ENCODE peak calls at places on chromosomes 5 and 9, in nine cellular contexts. I is LoVo; R is activated naive CD4-positive, alpha-beta T cell treated with anti-CD3 and anti-CD28 coated beads, Interleukin-2, amount 10 ng/mL, durations not matched to agents 7 days and 5 days; V is neuronal stem cell; P is CD8-positive, alpha-beta T cell; Z is iPS-NIHi11; O is SK-N-SH; Y is DMS153; M is stimulated activated CD8-positive, alpha-beta memory T cell treated with anti-CD3 and anti-CD28 coated beads, Interleukin-4, amount 100 ng/mL, for 24 hours. B is an unnamed sample.

GRCh38 chr5:19733612-19734495 is 254.1 kb downstream of the CDH18 start:
- DNase-seq in V (no peak), O (no peak), Z (no peak), I (no peak), R (no peak), Y (no peak), M (no peak), P (no peak), B (no peak)

GRCh38 chr5:103217101-103217500 is 41.5 kb upstream of the MACIR start:
- DNase-seq in I (no peak), O (no peak), R (no peak), P (no peak), Z (no peak), M (no peak), Y (no peak), V (no peak), B (no peak)

GRCh38 chr5:84688566-84688965 is 303.9 kb upstream of the EDIL3 start:
- DNase-seq in V (no peak), Z (no peak), R (no peak), M (no peak), Y (no peak), O (no peak), I (peak; percentile 44), P (no peak), B (no peak)

GRCh38 chr5:71719092-71719964 is at the start of gene CARTPT:
- DNase-seq in O (peak; percentile 64), R (peak; percentile 23), Y (no peak), Z (peak; percentile 86), V (peak; percentile 63), I (no peak), P (no peak), M (no peak), B (no peak)

GRCh38 chr5:78076351-78076750 is 218.1 kb downstream of the AP3B1 start:
- DNase-seq in Z (peak; percentile 25), P (no peak), V (no peak), R (no peak), Y (no peak), M (no peak), I (no peak), O (no peak), B (no peak)

GRCh38 chr5:56466136-56466816 is 233.1 kb upstream of the ANKRD55 start:
- DNase-seq in M (no peak), V (no peak), Y (no peak), Z (no peak), O (no peak), I (no peak), R (no peak), P (no peak), B (no peak)

GRCh38 chr5:119031905-119032304 is 39.0 kb upstream of the DMXL1 start:
- DNase-seq in O (no peak), I (no peak), P (no peak), Y (no peak), V (no peak), R (no peak), M (no peak), Z (no peak), B (no peak)

GRCh38 chr5:172788771-172789686 is 18.0 kb upstream of the DUSP1 start:
- DNase-seq in P (no peak), R (no peak), V (no peak), Y (no peak), O (no peak), Z (no peak), M (no peak), I (no peak), B (no peak)

GRCh38 chr5:134084166-134084565 is 30.3 kb upstream of the TCF7 start:
- DNase-seq in O (no peak), Y (no peak), I (no peak), V (no peak), M (no peak), Z (no peak), P (no peak), R (no peak), B (no peak)

GRCh38 chr9:12972608-12973589 is 198.1 kb downstream of the LURAP1L start:
- DNase-seq in I (no peak), V (no peak), Z (no peak), R (no peak), M (no peak), Y (no peak), O (no peak), P (no peak), B (peak; percentile 81)

GRCh38 chr5:167346461-167346860 is 945.0 kb upstream of the WWC1 start:
- DNase-seq in R (no peak), Y (no peak), V (no peak), M (no peak), I (no peak), O (no peak), P (no peak), Z (no peak), B (no peak)

GRCh38 chr5:83595217-83595616 is 123.7 kb downstream of the VCAN start:
- DNase-seq in M (no peak), O (no peak), R (no peak), Z (peak; percentile 13), P (no peak), I (no peak), Y (no peak), V (no peak), B (no peak)